ENCODE peak calls at places on chromosomes 2 and 18, in six cellular contexts. L is stimulated activated CD4-positive, alpha-beta T cell treated with anti-CD3 and anti-CD28 coated beads, Interleukin-2, amount 100 ng/mL, for 48 hours; B is Peyer's patch; A is NCI-H69; O is T47D; T is HTR-8/SVneo. J is an unnamed sample.

GRCh38 chr18:25743661-25744151 is 346.7 kb downstream of the SS18 start:
- DNase-seq in T (no peak), O (no peak), B (no peak), L (no peak), A (peak; percentile 86), J (no peak)

GRCh38 chr2:20796374-20796791 is 26.5 kb downstream of the LDAH start:
- DNase-seq in O (no peak), T (no peak), A (no peak), B (no peak), L (no peak), J (peak; percentile 62)

GRCh38 chr2:196170202-196170680 is 1.1 kb downstream of the STK17B start:
- DNase-seq in T (no peak), L (no peak), A (peak; percentile 65), B (peak; percentile 61), O (peak; percentile 44), J (no peak)

GRCh38 chr2:75200140-75200985 is 1.0 kb upstream of the TACR1 start:
- DNase-seq in L (no peak), B (no peak), O (peak; percentile 19), T (peak; percentile 20), A (peak; percentile 70), J (no peak)

GRCh38 chr18:42038936-42039335 is 83.9 kb downstream of the PIK3C3 start:
- DNase-seq in A (no peak), T (no peak), O (no peak), B (no peak), L (no peak), J (no peak)

GRCh38 chr2:28448738-28449100 is 47.1 kb upstream of the PLB1 start:
- DNase-seq in B (no peak), O (no peak), A (no peak), L (no peak), T (no peak), J (no peak)

GRCh38 chr2:145846986-145847385 is 1327.1 kb upstream of the ZEB2 start:
- DNase-seq in O (no peak), L (no peak), A (no peak), B (no peak), T (no peak), J (peak; percentile 44)

GRCh38 chr2:158131483-158131912 is 29.8 kb downstream of the UPP2 start:
- DNase-seq in L (no peak), O (no peak), B (no peak), T (no peak), A (peak; percentile 65), J (no peak)

GRCh38 chr2:18625563-18625962 is 36.2 kb upstream of the NT5C1B start:
- DNase-seq in O (no peak), L (no peak), A (no peak), T (no peak), B (no peak), J (no peak)

GRCh38 chr2:197575987-197576386 is 60.1 kb downstream of the MOB4 start:
- DNase-seq in T (no peak), O (no peak), L (no peak), B (no peak), A (no peak), J (peak; percentile 23)

GRCh38 chr18:43681661-43682060 is 404.4 kb upstream of the SYT4 start:
- DNase-seq in T (no peak), A (no peak), O (no peak), L (no peak), B (no peak), J (no peak)

GRCh38 chr2:211407076-211407475 is 850.7 kb downstream of the CPS1 start:
- DNase-seq in O (no peak), A (no peak), L (no peak), T (no peak), B (no peak), J (no peak)

GRCh38 chr2:108640731-108641130 is 78.6 kb upstream of the RANBP2 start:
- DNase-seq in A (no peak), O (no peak), L (no peak), T (peak; percentile 54), B (no peak), J (peak; percentile 73)